ENCODE peak calls at places on chromosomes 11 and 22, in nine cellular contexts. P, I, E, T, S, Q, O, U and K are unnamed samples.

GRCh38 chr11:75474878-75475766 is 42.1 kb upstream of the KLHL35 start:
- DNase-seq in U (peak; percentile 69), P (peak; percentile 53), S (no peak), I (no peak), O (no peak), Q (peak; percentile 48), T (peak; percentile 81), E (no peak), K (peak; percentile 29)

GRCh38 chr22:32602154-32602553 is 127.5 kb downstream of the FBXO7 start:
- DNase-seq in O (no peak), S (no peak), U (no peak), I (no peak), Q (no peak), P (no peak), E (no peak), T (no peak), K (no peak)

GRCh38 chr11:2366271-2366670 is 10.8 kb upstream of the CD81 start:
- DNase-seq in O (no peak), T (no peak), S (no peak), U (no peak), Q (no peak), P (no peak), I (no peak), E (no peak), K (no peak)

GRCh38 chr11:72683782-72684200 is 9.6 kb upstream of the PDE2A start:
- DNase-seq in U (peak; percentile 71), P (peak; percentile 94), I (no peak), T (peak; percentile 81), Q (peak; percentile 18), O (peak; percentile 39), S (peak; percentile 35), E (peak; percentile 54), K (peak; percentile 43)

GRCh38 chr11:72712168-72712721 is 38.0 kb upstream of the PDE2A start:
- DNase-seq in E (no peak), I (no peak), S (no peak), U (peak; percentile 91), P (no peak), Q (no peak), O (no peak), T (peak; percentile 56), K (no peak)

GRCh38 chr11:98979212-98979611 is 41.5 kb upstream of the CNTN5 start:
- DNase-seq in T (peak; percentile 22), I (no peak), E (no peak), O (no peak), S (no peak), P (no peak), U (no peak), Q (no peak), K (no peak)

GRCh38 chr11:8375932-8376331 is 112.3 kb upstream of the LMO1 start:
- DNase-seq in P (no peak), O (no peak), I (no peak), E (no peak), T (peak; percentile 28), U (no peak), Q (no peak), S (no peak), K (no peak)

GRCh38 chr11:3109921-3110706 is 52.9 kb upstream of the CARS1 start:
- DNase-seq in E (peak; percentile 28), O (peak; percentile 23), Q (peak; percentile 27), S (peak; percentile 29), U (peak; percentile 64), T (peak; percentile 59), I (no peak), P (no peak), K (no peak)

GRCh38 chr11:119361056-119361787 is 14.7 kb upstream of the MFRP start:
- DNase-seq in I (peak; percentile 69), E (no peak), T (peak; percentile 91), U (peak; percentile 37), S (peak; percentile 98), P (no peak), Q (peak; percentile 71), O (peak; percentile 45), K (peak; percentile 37)

DNA sequence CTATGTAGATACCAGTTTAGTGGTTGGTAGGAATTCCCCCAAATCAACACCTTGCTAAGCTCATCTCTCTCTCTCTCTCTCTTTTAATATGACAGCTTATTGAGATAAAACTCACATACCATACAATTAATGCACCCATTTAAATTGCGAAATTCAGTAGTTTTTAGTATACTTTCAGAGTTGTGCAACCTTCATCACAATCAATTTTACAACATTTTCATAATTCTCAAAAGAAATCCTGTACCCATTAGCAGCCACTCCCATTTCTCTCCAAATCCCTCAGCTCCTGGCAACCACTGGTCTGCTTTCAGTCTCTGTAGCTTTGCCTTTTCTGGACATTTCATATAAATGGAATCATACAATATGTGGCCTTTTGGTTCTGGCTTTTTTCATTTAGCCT is 13.3 kb downstream of the NNMT start:
- DNase-seq in Q (no peak), T (no peak), P (no peak), E (no peak), I (no peak), S (no peak), U (no peak), O (peak; percentile 68), K (no peak)
- TF ChIP-seq CTCF in Q (no peak), T (no peak), P (no peak), E (no peak), I (no peak), S (no peak), U (no peak), O (no peak), K (no peak)

DNA sequence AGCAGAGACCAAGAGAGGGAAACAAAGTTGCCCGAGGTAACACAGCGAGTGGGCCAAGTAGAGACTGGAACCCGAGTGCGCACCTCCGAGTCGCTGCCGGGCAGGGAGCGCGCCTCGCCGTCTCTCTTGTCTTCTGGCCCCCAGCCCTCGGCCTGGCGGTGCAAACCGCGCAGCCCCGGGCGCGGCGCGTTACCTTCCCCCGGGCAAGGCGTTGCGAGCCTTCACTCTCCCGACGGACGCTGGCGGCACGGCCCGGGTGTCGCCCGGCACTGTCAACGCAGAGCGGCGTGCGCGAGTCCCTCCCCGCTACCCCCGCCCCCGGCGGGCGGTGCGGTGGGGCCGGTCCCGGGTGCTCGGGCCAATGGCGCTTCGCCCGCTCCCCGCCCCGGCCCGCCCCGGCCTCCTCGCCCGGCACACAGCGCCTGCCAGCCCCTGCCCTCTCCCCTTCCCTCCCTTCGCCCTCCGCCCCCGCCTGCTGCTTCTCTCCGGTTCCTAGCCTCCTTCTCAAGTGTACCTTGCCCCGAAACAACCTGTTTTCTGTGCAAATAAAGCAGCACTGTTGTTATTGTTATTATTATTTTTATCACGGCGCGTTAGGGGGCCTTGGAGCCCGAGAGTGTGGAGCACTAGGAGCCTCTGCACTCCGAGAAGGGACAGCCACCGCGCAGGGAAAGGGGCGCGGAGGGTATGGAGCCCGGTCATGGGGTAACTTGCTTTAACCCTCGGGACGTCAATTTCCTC is at the start of gene SYTL2:
- DNase-seq in Q (peak; percentile 51), U (peak; percentile 78), I (no peak), P (peak; percentile 56), T (peak; percentile 92), E (peak; percentile 57), S (peak; percentile 42), O (no peak), K (peak; percentile 50)
- TF ChIP-seq CTCF in Q (no peak), U (peak; percentile 21), I (no peak), P (no peak), T (peak; percentile 20), E (peak; percentile 10), S (no peak), O (no peak), K (no peak)

DNA sequence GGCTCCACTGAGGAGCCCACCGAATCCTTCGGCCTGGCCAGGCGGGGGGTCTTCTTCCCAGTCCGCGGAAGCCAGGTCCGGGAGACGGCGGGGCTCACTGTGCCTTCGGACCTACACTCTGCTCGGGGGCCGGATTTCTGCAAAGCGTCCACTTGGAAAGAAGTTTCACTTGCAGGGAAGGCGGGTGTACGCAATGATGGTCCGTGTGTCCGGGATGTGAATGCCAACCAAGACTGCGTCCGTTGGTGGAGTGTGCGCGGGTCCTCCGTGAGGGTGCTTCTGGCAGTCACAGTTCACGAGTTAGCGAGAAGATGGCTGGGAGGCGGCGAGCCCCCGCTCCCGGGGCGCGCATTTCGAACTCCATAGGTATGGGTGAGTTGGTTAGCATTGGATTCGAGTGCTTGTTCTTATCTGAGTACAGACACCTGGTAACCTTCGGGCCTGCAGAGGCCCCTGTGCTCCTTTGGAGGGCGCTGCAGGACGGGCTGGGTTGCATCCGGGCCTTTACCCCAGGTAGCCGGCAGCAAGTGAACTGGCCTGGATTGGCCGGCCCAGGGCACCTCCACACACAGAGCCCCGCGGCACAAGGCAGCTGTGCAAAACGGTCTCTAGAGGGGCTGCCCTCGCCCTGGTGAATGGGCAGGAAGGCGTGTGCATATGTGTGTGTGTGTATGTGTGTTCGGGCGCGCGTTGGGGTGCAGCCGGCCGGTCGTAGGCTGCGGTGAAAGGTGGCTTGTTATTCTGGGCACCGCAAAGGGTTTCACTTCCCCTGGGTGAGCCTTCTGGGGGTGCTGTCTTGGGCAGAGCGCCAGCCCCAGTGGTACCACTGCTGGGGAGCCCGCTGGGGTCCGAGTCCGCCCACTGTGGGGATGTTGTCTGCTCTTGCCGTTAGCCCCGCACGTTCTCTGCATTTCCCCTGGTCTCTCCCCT is 13.3 kb upstream of the CYP2R1 start:
- DNase-seq in E (peak; percentile 44), T (peak; percentile 67), O (peak; percentile 33), U (peak; percentile 71), S (no peak), P (no peak), Q (peak; percentile 16), I (no peak), K (peak; percentile 44)
- TF ChIP-seq CTCF in E (peak; percentile 71), T (peak; percentile 35), O (peak; percentile 53), U (peak; percentile 56), S (peak; percentile 35), P (peak; percentile 9), Q (peak; percentile 37), I (peak; percentile 78), K (peak; percentile 72)

GRCh38 chr11:65129649-65130441 is 4.5 kb downstream of the SYVN1 start:
- DNase-seq in S (no peak), P (no peak), Q (no peak), I (no peak), O (no peak), E (no peak), U (no peak), T (no peak), K (no peak)
- TF ChIP-seq CTCF in S (no peak), P (no peak), Q (no peak), I (no peak), O (no peak), E (no peak), U (no peak), T (no peak), K (no peak)

DNA sequence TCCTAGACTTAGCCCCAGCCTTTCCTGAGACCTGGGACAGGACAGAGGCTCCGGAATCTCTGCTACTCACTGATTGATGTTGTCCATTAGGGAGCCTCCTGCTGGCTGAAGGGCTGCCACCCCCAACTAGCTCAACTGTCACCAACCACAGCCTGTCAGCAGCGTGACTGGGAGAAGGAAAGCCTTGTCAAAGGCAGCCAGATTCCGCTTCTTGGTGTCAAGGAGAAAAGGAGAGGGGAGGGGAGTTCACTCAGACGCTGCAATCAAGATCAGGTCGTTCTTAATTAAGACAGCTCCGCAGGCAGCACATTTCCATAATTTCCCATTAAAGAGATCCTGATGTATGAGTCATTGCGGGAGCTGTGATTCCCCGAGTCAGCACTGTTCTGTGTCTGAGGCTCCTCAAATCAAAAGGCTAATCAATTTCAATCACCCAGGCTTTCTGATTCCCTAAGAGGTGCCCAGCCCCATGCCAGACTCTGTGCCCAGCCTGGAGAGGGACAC is 152.8 kb upstream of the ZBED5 start:
- DNase-seq in I (no peak), S (peak; percentile 43), E (peak; percentile 23), U (peak; percentile 62), T (peak; percentile 70), P (no peak), O (no peak), Q (peak; percentile 11), K (peak; percentile 4)
- TF ChIP-seq CTCF in I (peak; percentile 56), S (peak; percentile 51), E (peak; percentile 36), U (peak; percentile 41), T (peak; percentile 52), P (peak; percentile 46), O (no peak), Q (peak; percentile 45), K (peak; percentile 22)